ENCODE peak calls at places on chromosomes 7 and 10, in eight cellular contexts. One of them, this sample, is unnamed.

GRCh38 chr7:103344453-103345149 is at the start of gene DNAJC2:
- DNase-seq in cardiac muscle cell: peak; percentile 94
- DNase-seq in PC-3: peak; percentile 88
- DNase-seq in left ventricle myocardium inferior: peak; percentile 87
- DNase-seq in tibial nerve: peak; percentile 83
- DNase-seq in OCI-LY7: peak; percentile 93
- DNase-seq in breast epithelium: peak; percentile 81
- DNase-seq in prostate gland: peak; percentile 82
- DNase-seq in this sample: peak; percentile 95

GRCh38 chr10:8055420-8056349 is 1.2 kb downstream of the GATA3 start:
- DNase-seq in cardiac muscle cell: no peak
- DNase-seq in PC-3: no peak
- DNase-seq in left ventricle myocardium inferior: no peak
- DNase-seq in tibial nerve: no peak
- DNase-seq in OCI-LY7: no peak
- DNase-seq in breast epithelium: no peak
- DNase-seq in prostate gland: no peak
- DNase-seq in this sample: no peak

GRCh38 chr7:128166603-128167315 is 74.3 kb upstream of the LEP start:
- DNase-seq in cardiac muscle cell: peak; percentile 47
- DNase-seq in PC-3: no peak
- DNase-seq in left ventricle myocardium inferior: no peak
- DNase-seq in tibial nerve: no peak
- DNase-seq in OCI-LY7: no peak
- DNase-seq in breast epithelium: no peak
- DNase-seq in prostate gland: no peak
- DNase-seq in this sample: no peak

GRCh38 chr10:120684211-120684610 is 167.0 kb upstream of the WDR11 start:
- DNase-seq in cardiac muscle cell: no peak
- DNase-seq in PC-3: no peak
- DNase-seq in left ventricle myocardium inferior: no peak
- DNase-seq in tibial nerve: no peak
- DNase-seq in OCI-LY7: no peak
- DNase-seq in breast epithelium: no peak
- DNase-seq in prostate gland: no peak
- DNase-seq in this sample: no peak

GRCh38 chr7:155430606-155431005 is 27.3 kb upstream of the EN2 start:
- DNase-seq in cardiac muscle cell: no peak
- DNase-seq in PC-3: no peak
- DNase-seq in left ventricle myocardium inferior: no peak
- DNase-seq in tibial nerve: no peak
- DNase-seq in OCI-LY7: no peak
- DNase-seq in breast epithelium: no peak
- DNase-seq in prostate gland: no peak
- DNase-seq in this sample: no peak

GRCh38 chr7:66145404-66145843 is 30.8 kb downstream of the CRCP start:
- DNase-seq in cardiac muscle cell: peak; percentile 29
- DNase-seq in PC-3: no peak
- DNase-seq in left ventricle myocardium inferior: peak; percentile 75
- DNase-seq in tibial nerve: peak; percentile 35
- DNase-seq in OCI-LY7: no peak
- DNase-seq in breast epithelium: no peak
- DNase-seq in prostate gland: no peak
- DNase-seq in this sample: peak; percentile 68

GRCh38 chr7:1044189-1045037 is at the start of gene GPR146:
- DNase-seq in cardiac muscle cell: peak; percentile 99
- DNase-seq in PC-3: peak; percentile 95
- DNase-seq in left ventricle myocardium inferior: peak; percentile 97
- DNase-seq in tibial nerve: peak; percentile 98
- DNase-seq in OCI-LY7: peak; percentile 93
- DNase-seq in breast epithelium: peak; percentile 97
- DNase-seq in prostate gland: peak; percentile 97
- DNase-seq in this sample: peak; percentile 97

GRCh38 chr10:120732643-120733313 is 118.4 kb upstream of the WDR11 start:
- DNase-seq in cardiac muscle cell: peak; percentile 34
- DNase-seq in PC-3: peak; percentile 72
- DNase-seq in left ventricle myocardium inferior: no peak
- DNase-seq in tibial nerve: no peak
- DNase-seq in OCI-LY7: no peak
- DNase-seq in breast epithelium: no peak
- DNase-seq in prostate gland: no peak
- DNase-seq in this sample: no peak

GRCh38 chr10:133160813-133161471 is 923 bp downstream of the KNDC1 start:
- DNase-seq in cardiac muscle cell: no peak
- DNase-seq in PC-3: no peak
- DNase-seq in left ventricle myocardium inferior: no peak
- DNase-seq in tibial nerve: no peak
- DNase-seq in OCI-LY7: no peak
- DNase-seq in breast epithelium: no peak
- DNase-seq in prostate gland: no peak
- DNase-seq in this sample: no peak

GRCh38 chr7:40996330-40996729 is 706.6 kb downstream of the INHBA start:
- DNase-seq in cardiac muscle cell: no peak
- DNase-seq in PC-3: no peak
- DNase-seq in left ventricle myocardium inferior: no peak
- DNase-seq in tibial nerve: no peak
- DNase-seq in OCI-LY7: no peak
- DNase-seq in breast epithelium: no peak
- DNase-seq in prostate gland: no peak
- DNase-seq in this sample: no peak

GRCh38 chr7:40551685-40552576 is 417.1 kb downstream of the SUGCT start:
- DNase-seq in cardiac muscle cell: no peak
- DNase-seq in PC-3: peak; percentile 56
- DNase-seq in left ventricle myocardium inferior: no peak
- DNase-seq in tibial nerve: no peak
- DNase-seq in OCI-LY7: no peak
- DNase-seq in breast epithelium: no peak
- DNase-seq in prostate gland: no peak
- DNase-seq in this sample: no peak

GRCh38 chr7:14754631-14755030 is 147.9 kb downstream of the DGKB start:
- DNase-seq in cardiac muscle cell: no peak
- DNase-seq in PC-3: peak; percentile 81
- DNase-seq in left ventricle myocardium inferior: no peak
- DNase-seq in tibial nerve: no peak
- DNase-seq in OCI-LY7: no peak
- DNase-seq in breast epithelium: no peak
- DNase-seq in prostate gland: no peak
- DNase-seq in this sample: no peak

GRCh38 chr10:110176626-110177025 is 30.8 kb upstream of the MXI1 start:
- DNase-seq in cardiac muscle cell: no peak
- DNase-seq in PC-3: no peak
- DNase-seq in left ventricle myocardium inferior: no peak
- DNase-seq in tibial nerve: no peak
- DNase-seq in OCI-LY7: no peak
- DNase-seq in breast epithelium: no peak
- DNase-seq in prostate gland: no peak
- DNase-seq in this sample: peak; percentile 47

GRCh38 chr7:33757050-33757449 is 148.3 kb upstream of the BMPER start:
- DNase-seq in cardiac muscle cell: no peak
- DNase-seq in PC-3: no peak
- DNase-seq in left ventricle myocardium inferior: no peak
- DNase-seq in tibial nerve: no peak
- DNase-seq in OCI-LY7: no peak
- DNase-seq in breast epithelium: no peak
- DNase-seq in prostate gland: no peak
- DNase-seq in this sample: no peak

GRCh38 chr7:33841658-33842057 is 63.7 kb upstream of the BMPER start:
- DNase-seq in cardiac muscle cell: no peak
- DNase-seq in PC-3: peak; percentile 56
- DNase-seq in left ventricle myocardium inferior: no peak
- DNase-seq in tibial nerve: peak; percentile 71
- DNase-seq in OCI-LY7: no peak
- DNase-seq in breast epithelium: no peak
- DNase-seq in prostate gland: no peak
- DNase-seq in this sample: peak; percentile 54

GRCh38 chr7:5702876-5703571 is 78.4 kb downstream of the RNF216 start:
- DNase-seq in cardiac muscle cell: peak; percentile 53
- DNase-seq in PC-3: peak; percentile 52
- DNase-seq in left ventricle myocardium inferior: peak; percentile 61
- DNase-seq in tibial nerve: no peak
- DNase-seq in OCI-LY7: no peak
- DNase-seq in breast epithelium: no peak
- DNase-seq in prostate gland: no peak
- DNase-seq in this sample: peak; percentile 69

GRCh38 chr10:97422921-97423420 is 3.0 kb upstream of the PGAM1 start:
- DNase-seq in cardiac muscle cell: no peak
- DNase-seq in PC-3: peak; percentile 66
- DNase-seq in left ventricle myocardium inferior: no peak
- DNase-seq in tibial nerve: no peak
- DNase-seq in OCI-LY7: no peak
- DNase-seq in breast epithelium: no peak
- DNase-seq in prostate gland: no peak
- DNase-seq in this sample: peak; percentile 58

GRCh38 chr10:104735036-104735435 is 93.9 kb downstream of the SORCS3 start:
- DNase-seq in cardiac muscle cell: peak; percentile 66
- DNase-seq in PC-3: no peak
- DNase-seq in left ventricle myocardium inferior: peak; percentile 52
- DNase-seq in tibial nerve: no peak
- DNase-seq in OCI-LY7: no peak
- DNase-seq in breast epithelium: no peak
- DNase-seq in prostate gland: no peak
- DNase-seq in this sample: no peak

GRCh38 chr10:29443745-29444523 is 155.1 kb downstream of the LYZL1 start:
- DNase-seq in cardiac muscle cell: no peak
- DNase-seq in PC-3: no peak
- DNase-seq in left ventricle myocardium inferior: no peak
- DNase-seq in tibial nerve: no peak
- DNase-seq in OCI-LY7: no peak
- DNase-seq in breast epithelium: no peak
- DNase-seq in prostate gland: no peak
- DNase-seq in this sample: no peak

GRCh38 chr10:29440981-29441380 is 152.1 kb downstream of the LYZL1 start:
- DNase-seq in cardiac muscle cell: no peak
- DNase-seq in PC-3: no peak
- DNase-seq in left ventricle myocardium inferior: no peak
- DNase-seq in tibial nerve: no peak
- DNase-seq in OCI-LY7: no peak
- DNase-seq in breast epithelium: no peak
- DNase-seq in prostate gland: no peak
- DNase-seq in this sample: no peak

GRCh38 chr10:29435809-29436501 is 147.1 kb downstream of the LYZL1 start:
- DNase-seq in cardiac muscle cell: no peak
- DNase-seq in PC-3: no peak
- DNase-seq in left ventricle myocardium inferior: no peak
- DNase-seq in tibial nerve: no peak
- DNase-seq in OCI-LY7: no peak
- DNase-seq in breast epithelium: no peak
- DNase-seq in prostate gland: no peak
- DNase-seq in this sample: no peak

GRCh38 chr10:29437871-29438270 is 149.0 kb downstream of the LYZL1 start:
- DNase-seq in cardiac muscle cell: no peak
- DNase-seq in PC-3: no peak
- DNase-seq in left ventricle myocardium inferior: no peak
- DNase-seq in tibial nerve: no peak
- DNase-seq in OCI-LY7: no peak
- DNase-seq in breast epithelium: no peak
- DNase-seq in prostate gland: no peak
- DNase-seq in this sample: no peak

DNA sequence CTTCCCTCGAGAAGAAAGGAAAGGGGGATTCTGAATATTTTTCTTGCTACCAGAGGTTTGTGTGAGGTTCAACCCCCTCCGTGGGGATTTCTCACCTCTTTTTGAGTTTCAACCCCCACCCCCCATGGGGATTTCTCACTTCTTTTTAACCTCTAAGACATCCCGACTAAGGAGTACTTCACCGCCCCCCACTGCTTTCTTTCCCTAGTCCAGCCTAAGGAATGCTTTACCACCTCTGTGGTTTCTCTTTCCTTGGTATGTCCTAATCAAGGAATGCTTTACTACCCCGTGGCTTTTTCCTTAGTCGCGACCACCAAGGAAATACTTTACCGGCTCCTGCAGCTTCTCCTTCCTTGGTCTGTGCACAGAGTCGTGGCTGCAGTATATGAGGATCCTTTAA is 149.4 kb downstream of the LYZL1 start:
- DNase-seq in cardiac muscle cell: no peak
- DNase-seq in PC-3: peak; percentile 7
- DNase-seq in left ventricle myocardium inferior: no peak
- DNase-seq in tibial nerve: no peak
- DNase-seq in OCI-LY7: no peak
- DNase-seq in breast epithelium: no peak
- DNase-seq in prostate gland: no peak
- DNase-seq in this sample: no peak
- TF ChIP-seq CTCF in cardiac muscle cell: no peak
- TF ChIP-seq CTCF in PC-3: no peak
- TF ChIP-seq CTCF in left ventricle myocardium inferior: no peak
- TF ChIP-seq CTCF in tibial nerve: no peak
- TF ChIP-seq CTCF in OCI-LY7: no peak
- TF ChIP-seq CTCF in breast epithelium: no peak
- TF ChIP-seq CTCF in prostate gland: no peak
- TF ChIP-seq CTCF in this sample: no peak

DNA sequence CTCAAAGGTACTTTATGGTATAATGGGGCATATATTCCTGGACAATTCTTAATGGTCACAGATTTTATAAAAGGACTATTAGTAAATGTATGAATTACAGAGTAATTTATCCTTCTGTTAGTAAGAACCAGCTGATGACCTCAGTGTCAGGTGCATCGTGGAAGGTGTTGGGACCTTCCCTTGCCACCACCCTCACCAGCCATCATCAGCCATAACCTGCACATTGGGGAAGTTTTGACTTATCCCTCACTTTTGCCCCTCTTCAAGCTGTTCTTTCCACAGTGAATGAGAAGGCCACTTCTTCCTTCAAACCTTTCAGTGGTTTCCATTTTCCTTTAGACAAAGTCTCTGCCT is 52.2 kb downstream of the FIGNL1 start:
- DNase-seq in cardiac muscle cell: no peak
- DNase-seq in PC-3: no peak
- DNase-seq in left ventricle myocardium inferior: no peak
- DNase-seq in tibial nerve: no peak
- DNase-seq in OCI-LY7: no peak
- DNase-seq in breast epithelium: no peak
- DNase-seq in prostate gland: no peak
- DNase-seq in this sample: no peak
- H3K4me1 ChIP-seq in cardiac muscle cell: no peaks in the 10 kb centered on the region
- H3K4me1 ChIP-seq in PC-3: no peaks in the 10 kb centered on the region
- H3K4me1 ChIP-seq in left ventricle myocardium inferior: no peaks in the 10 kb centered on the region
- H3K4me1 ChIP-seq in tibial nerve: no peaks in the 10 kb centered on the region
- H3K4me1 ChIP-seq in OCI-LY7: peaks cover 11% of the 10 kb centered on the region
- H3K4me1 ChIP-seq in breast epithelium: no peaks in the 10 kb centered on the region
- H3K4me1 ChIP-seq in prostate gland: no peaks in the 10 kb centered on the region
- H3K4me1 ChIP-seq in this sample: no peaks in the 10 kb centered on the region

GRCh38 chr10:30554443-30554831 is 75.1 kb downstream of the LYZL2 start:
- DNase-seq in cardiac muscle cell: no peak
- DNase-seq in PC-3: no peak
- DNase-seq in left ventricle myocardium inferior: no peak
- DNase-seq in tibial nerve: no peak
- DNase-seq in OCI-LY7: no peak
- DNase-seq in breast epithelium: no peak
- DNase-seq in prostate gland: no peak
- DNase-seq in this sample: peak; percentile 40
- H3K4me3 ChIP-seq in cardiac muscle cell: no peak overlapping the region
- H3K4me3 ChIP-seq in PC-3: peak overlapping the region; percentile 37
- H3K4me3 ChIP-seq in left ventricle myocardium inferior: peak overlapping the region; percentile 51
- H3K4me3 ChIP-seq in tibial nerve: peak overlapping the region; percentile 36
- H3K4me3 ChIP-seq in OCI-LY7: no peak overlapping the region
- H3K4me3 ChIP-seq in breast epithelium: peak overlapping the region; percentile 17
- H3K4me3 ChIP-seq in prostate gland: no peak overlapping the region
- H3K4me3 ChIP-seq in this sample: peak overlapping the region; percentile 14

DNA sequence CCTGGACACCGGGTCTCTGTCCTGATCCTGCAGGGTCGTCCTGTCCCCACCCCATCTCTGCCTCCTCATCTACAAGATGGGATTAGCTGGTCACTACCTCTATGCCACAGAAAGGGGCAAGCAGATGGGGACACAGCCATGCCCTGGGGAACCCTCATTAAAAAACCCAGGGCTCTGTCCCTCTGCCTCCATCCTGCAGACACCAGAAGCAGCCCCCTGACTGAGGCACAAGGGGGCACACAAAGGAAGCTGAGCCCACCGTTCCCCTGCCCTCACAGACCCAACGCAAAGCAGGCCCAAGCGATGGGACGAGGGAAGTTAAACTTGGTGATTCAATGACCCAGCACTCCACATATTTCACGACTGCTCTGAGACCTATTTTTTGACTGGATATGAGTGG is 142.4 kb downstream of the TCERG1L start:
- DNase-seq in cardiac muscle cell: no peak
- DNase-seq in PC-3: no peak
- DNase-seq in left ventricle myocardium inferior: no peak
- DNase-seq in tibial nerve: no peak
- DNase-seq in OCI-LY7: no peak
- DNase-seq in breast epithelium: no peak
- DNase-seq in prostate gland: no peak
- DNase-seq in this sample: peak; percentile 6
- TF ChIP-seq CTCF in cardiac muscle cell: no peak
- TF ChIP-seq CTCF in PC-3: no peak
- TF ChIP-seq CTCF in left ventricle myocardium inferior: no peak
- TF ChIP-seq CTCF in tibial nerve: no peak
- TF ChIP-seq CTCF in OCI-LY7: no peak
- TF ChIP-seq CTCF in breast epithelium: no peak
- TF ChIP-seq CTCF in prostate gland: no peak
- TF ChIP-seq CTCF in this sample: no peak